ENCODE peak calls at places on chromosomes 7 and 10, in four cellular contexts. Y is spleen, I is breast epithelium, X is GM12891. C is an unnamed sample.

GRCh38 chr7:152136623-152137022 is 111.1 kb downstream of the GALNT11 start:
- DNase-seq in Y (no peak), I (no peak), X (no peak), C (no peak)

GRCh38 chr10:74153123-74153522 is 2.1 kb downstream of the ADK start:
- DNase-seq in X (no peak), Y (no peak), I (no peak), C (no peak)

GRCh38 chr7:111741811-111742240 is 179.5 kb upstream of the IMMP2L start:
- DNase-seq in X (peak; percentile 30), I (no peak), Y (no peak), C (peak; percentile 65)

GRCh38 chr10:133438711-133439273 is 14.4 kb upstream of the SPRN start:
- DNase-seq in Y (no peak), X (peak; percentile 50), I (no peak), C (no peak)

GRCh38 chr10:104076743-104077160 is 8.9 kb downstream of the COL17A1 start:
- DNase-seq in X (no peak), I (no peak), Y (no peak), C (peak; percentile 36)

GRCh38 chr7:159229683-159230475 is 85.2 kb upstream of the VIPR2 start:
- DNase-seq in I (no peak), Y (no peak), X (no peak), C (no peak)

GRCh38 chr10:6348091-6348862 is 145.5 kb downstream of the PFKFB3 start:
- DNase-seq in Y (peak; percentile 92), X (peak; percentile 47), I (no peak), C (peak; percentile 22)

GRCh38 chr7:1749864-1750466 is 79.9 kb downstream of the ELFN1 start:
- DNase-seq in X (no peak), Y (no peak), I (no peak), C (no peak)

GRCh38 chr7:107999814-108000560 is 3.0 kb downstream of the LAMB1 start:
- DNase-seq in Y (no peak), I (no peak), X (no peak), C (no peak)

GRCh38 chr7:72437610-72438009 is 25.5 kb upstream of the CALN1 start:
- DNase-seq in I (no peak), X (no peak), Y (no peak), C (no peak)

GRCh38 chr10:24951201-24952145 is 933 bp downstream of the PRTFDC1 start:
- DNase-seq in Y (no peak), X (no peak), I (no peak), C (no peak)

GRCh38 chr7:48424731-48425130 is 253.5 kb downstream of the ABCA13 start:
- DNase-seq in Y (no peak), X (no peak), I (no peak), C (no peak)

GRCh38 chr10:116526219-116526618 is 19.5 kb upstream of the PNLIP start:
- DNase-seq in I (no peak), X (no peak), Y (no peak), C (no peak)

GRCh38 chr7:100543586-100543985 is 4.6 kb downstream of the AGFG2 start:
- DNase-seq in I (no peak), Y (no peak), X (no peak), C (no peak)

GRCh38 chr10:30353851-30354250 is 4.8 kb upstream of the MTPAP start:
- DNase-seq in Y (no peak), I (no peak), X (no peak), C (no peak)

GRCh38 chr7:19404912-19405329 is 259.7 kb upstream of the FERD3L start:
- DNase-seq in Y (no peak), I (no peak), X (no peak), C (no peak)

GRCh38 chr10:25725917-25726716 is 207.9 kb upstream of the MYO3A start:
- DNase-seq in Y (no peak), I (no peak), X (peak; percentile 20), C (no peak)

GRCh38 chr7:12623223-12623622 is 52.7 kb downstream of the SCIN start:
- DNase-seq in I (no peak), X (no peak), Y (no peak), C (no peak)

GRCh38 chr7:2019693-2020511 is 212.8 kb downstream of the MAD1L1 start:
- DNase-seq in I (no peak), X (peak; percentile 80), Y (peak; percentile 92), C (no peak)

GRCh38 chr7:35761882-35762720 is 38.8 kb upstream of the SEPTIN7 start:
- DNase-seq in X (no peak), Y (no peak), I (no peak), C (no peak)

GRCh38 chr10:30013684-30014246 is 45.6 kb downstream of the JCAD start:
- DNase-seq in X (no peak), Y (no peak), I (no peak), C (peak; percentile 59)

GRCh38 chr7:55036958-55037357 is 18.1 kb downstream of the EGFR start:
- DNase-seq in Y (no peak), X (no peak), I (no peak), C (no peak)

GRCh38 chr7:92751902-92752901 is 84.2 kb downstream of the CDK6 start:
- DNase-seq in X (no peak), I (no peak), Y (no peak), C (no peak)

GRCh38 chr7:73433924-73434700 is 534 bp downstream of the FZD9 start:
- DNase-seq in I (no peak), X (no peak), Y (peak; percentile 83), C (no peak)

GRCh38 chr7:108468246-108468645 is 12.0 kb upstream of the NRCAM start:
- DNase-seq in I (no peak), Y (no peak), X (no peak), C (no peak)

GRCh38 chr7:65453631-65454030 is 80.0 kb downstream of the ZNF92 start:
- DNase-seq in X (no peak), Y (no peak), I (no peak), C (no peak)

GRCh38 chr10:91162050-91162494 is 58.4 kb upstream of the PCGF5 start:
- DNase-seq in X (no peak), Y (no peak), I (no peak), C (no peak)

GRCh38 chr10:91164520-91165065 is 55.9 kb upstream of the PCGF5 start:
- DNase-seq in Y (no peak), I (no peak), X (no peak), C (no peak)

GRCh38 chr10:91163269-91163708 is 57.2 kb upstream of the PCGF5 start:
- DNase-seq in Y (peak; percentile 95), X (peak; percentile 62), I (no peak), C (peak; percentile 39)

GRCh38 chr10:91162495-91163268 is 57.8 kb upstream of the PCGF5 start:
- DNase-seq in I (peak; percentile 64), Y (peak; percentile 95), X (peak; percentile 47), C (peak; percentile 80)

DNA sequence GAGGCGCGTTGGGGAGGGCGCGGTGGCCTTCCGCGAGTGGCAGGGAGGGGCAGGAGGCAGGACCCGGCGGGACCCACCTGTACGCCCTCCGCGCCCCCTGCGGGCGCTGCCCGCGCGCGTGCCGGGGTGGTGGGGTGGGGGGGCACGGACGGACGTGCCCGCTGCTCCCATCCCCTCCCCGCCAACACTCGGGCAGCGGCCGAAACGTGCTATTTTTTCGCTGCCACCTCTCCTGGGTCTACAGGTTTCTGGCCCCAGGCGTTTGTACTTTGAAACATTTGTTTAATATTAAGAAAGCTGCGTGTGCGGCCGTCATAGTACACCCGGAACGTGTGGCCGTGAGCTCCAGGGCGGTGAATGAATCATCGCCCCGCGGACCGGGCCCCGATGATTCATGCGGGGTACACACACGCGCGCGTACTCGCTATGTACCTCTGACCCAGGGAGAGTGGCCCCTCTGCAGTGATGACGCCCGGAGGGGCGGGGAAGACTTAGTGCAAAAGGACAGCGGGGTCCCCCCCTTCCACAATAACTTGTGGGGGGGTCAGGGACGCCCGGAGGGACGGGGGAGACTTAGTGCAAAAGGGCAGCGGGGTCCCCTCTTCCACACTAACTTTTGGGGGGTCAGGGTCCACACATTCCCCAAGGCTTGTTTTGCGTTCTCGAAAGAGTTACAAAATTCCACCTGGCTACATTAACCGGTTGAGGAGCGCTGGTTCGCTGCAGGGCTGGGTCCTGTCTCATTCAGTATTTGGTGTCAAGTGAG is 56.6 kb upstream of the PCGF5 start:
- DNase-seq in I (peak; percentile 74), Y (peak; percentile 89), X (peak; percentile 16), C (peak; percentile 42)
- TF ChIP-seq POLR2AphosphoS5 in I (peak; percentile 35), Y (no peak), X (no peak), C (peak; percentile 5)

GRCh38 chr10:102796407-102797176 is 40.6 kb downstream of the CYP17A1 start:
- DNase-seq in Y (peak; percentile 94), I (peak; percentile 79), X (peak; percentile 52), C (peak; percentile 89)
- TF ChIP-seq POLR2A in Y (peak; percentile 33), I (no peak), X (peak; percentile 53), C (peak; percentile 30)

DNA sequence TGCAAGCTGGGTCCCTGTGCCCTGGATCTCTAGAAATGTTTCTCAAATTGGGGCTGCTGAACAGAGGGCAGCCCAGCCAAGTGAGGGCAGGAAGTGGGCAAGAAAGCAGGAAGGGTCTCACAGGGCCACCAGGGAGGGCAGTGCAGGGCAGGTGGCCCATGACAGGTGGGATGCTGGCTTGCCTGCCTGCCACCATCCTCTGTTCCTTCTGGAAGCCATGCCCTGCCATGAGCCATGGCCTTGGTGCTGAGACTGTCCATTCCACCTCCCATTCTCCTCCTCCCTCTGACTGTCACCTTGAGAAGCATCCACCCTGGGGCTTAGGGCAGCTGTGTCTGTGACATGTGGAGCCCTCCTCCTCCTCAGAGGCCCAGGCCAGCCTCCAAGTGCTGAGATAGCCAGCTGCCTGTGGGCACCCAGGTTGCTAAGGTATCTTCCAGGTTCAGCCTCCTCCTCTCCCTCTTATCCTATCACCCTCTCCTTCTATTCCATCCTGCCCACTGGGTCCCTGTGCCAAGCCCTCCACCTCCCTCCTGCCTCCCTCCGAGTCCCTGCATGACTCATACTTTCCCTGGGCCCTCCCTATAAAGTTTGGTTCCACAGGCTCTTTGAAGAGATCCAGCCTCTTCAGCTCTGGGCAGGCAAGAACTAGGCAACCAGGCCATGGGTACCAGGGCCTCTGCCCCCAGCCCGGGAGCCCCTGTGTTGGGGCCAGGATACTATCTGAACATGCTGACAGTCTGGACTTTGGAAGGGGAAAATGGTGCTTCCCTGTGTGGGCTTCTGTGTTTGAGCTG is 1.3 kb downstream of the VSIR start:
- DNase-seq in X (no peak), Y (no peak), I (no peak), C (peak; percentile 42)
- TF ChIP-seq POLR2AphosphoS5 in X (no peak), Y (peak; percentile 32), I (peak; percentile 17), C (peak; percentile 66)

DNA sequence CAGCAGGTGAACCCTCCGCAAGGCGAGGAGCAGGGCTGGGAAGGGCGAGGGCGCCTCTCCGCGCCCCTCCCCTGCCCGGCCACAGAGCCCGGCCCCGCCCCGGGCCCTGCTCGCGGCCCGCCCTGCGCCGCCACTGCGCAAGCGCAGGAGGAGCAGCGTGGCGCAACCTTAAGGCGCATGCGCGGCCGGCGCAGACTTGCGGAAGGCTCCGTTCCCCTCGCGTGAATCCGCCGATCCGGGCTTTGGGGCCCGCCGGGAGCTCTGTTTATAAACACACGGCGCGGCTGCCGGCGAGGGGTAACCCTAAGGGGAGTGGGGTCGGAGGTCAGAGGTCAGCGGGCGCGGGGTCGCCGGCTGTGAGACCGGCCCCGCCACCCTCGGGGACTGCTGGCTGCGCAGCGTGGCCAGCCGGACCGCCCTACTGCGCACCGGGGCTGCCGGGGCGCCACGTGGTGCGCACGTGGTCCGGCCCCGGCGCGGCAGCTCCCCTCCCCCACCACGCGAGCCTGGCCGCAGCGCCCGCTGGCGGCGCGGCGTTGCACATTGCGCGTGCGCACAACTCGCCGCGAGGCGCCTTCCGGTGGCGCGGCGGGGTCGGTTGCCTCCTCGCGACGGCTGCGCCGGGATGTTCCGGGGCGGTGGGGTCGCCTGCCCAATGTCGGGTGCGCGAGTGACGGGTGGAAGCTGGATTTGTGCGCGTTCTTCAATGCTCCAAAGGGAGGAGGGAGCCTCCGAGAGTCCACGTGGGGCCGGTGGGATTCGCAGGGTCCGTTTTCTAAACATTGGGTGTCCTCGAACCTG is 40.2 kb upstream of the FOXK1 start:
- DNase-seq in X (peak; percentile 89), I (peak; percentile 96), Y (peak; percentile 98), C (peak; percentile 88)
- TF ChIP-seq POLR2A in X (peak; percentile 91), I (peak; percentile 79), Y (peak; percentile 82), C (peak; percentile 59)